ENCODE peak calls at places on chromosome 15, in six cellular contexts. N, Z, Y, K, C and G are unnamed samples.

GRCh38 chr15:27492021-27492621 is 521.1 kb downstream of the GABRG3 start:
- DNase-seq in N (no peak), Z (no peak), Y (peak; percentile 61), K (no peak), C (no peak), G (no peak)

GRCh38 chr15:29911705-29912104 is 89.4 kb upstream of the TJP1 start:
- DNase-seq in N (no peak), Z (peak; percentile 46), Y (no peak), K (no peak), C (no peak), G (no peak)

GRCh38 chr15:68699881-68700394 is 120.8 kb downstream of the ANP32A start:
- DNase-seq in N (no peak), Z (no peak), Y (peak; percentile 4), K (no peak), C (peak; percentile 33), G (no peak)

GRCh38 chr15:82298520-82298919 is 35.9 kb downstream of the SAXO2 start:
- DNase-seq in N (no peak), Z (no peak), Y (no peak), K (peak; percentile 71), C (no peak), G (no peak)

GRCh38 chr15:88648357-88649214 is 9.8 kb downstream of the ISG20 start:
- DNase-seq in N (no peak), Z (peak; percentile 56), Y (peak; percentile 16), K (no peak), C (no peak), G (peak; percentile 60)

GRCh38 chr15:89747708-89748682 is 3.1 kb downstream of the MESP1 start:
- DNase-seq in N (no peak), Z (no peak), Y (no peak), K (no peak), C (no peak), G (no peak)

GRCh38 chr15:57323806-57324589 is 52.3 kb upstream of the CGNL1 start:
- DNase-seq in N (no peak), Z (no peak), Y (peak; percentile 16), K (no peak), C (peak; percentile 10), G (no peak)

GRCh38 chr15:80152896-80153876 is at the start of gene FAH:
- DNase-seq in N (no peak), Z (peak; percentile 62), Y (peak; percentile 60), K (no peak), C (no peak), G (no peak)

GRCh38 chr15:70853855-70854668 is at the start of gene LARP6:
- DNase-seq in N (no peak), Z (peak; percentile 29), Y (peak; percentile 53), K (peak; percentile 58), C (peak; percentile 76), G (peak; percentile 79)

GRCh38 chr15:31461375-31461774 is 134.7 kb downstream of the KLF13 start:
- DNase-seq in N (no peak), Z (no peak), Y (no peak), K (no peak), C (no peak), G (no peak)

GRCh38 chr15:34336947-34337556 is 529 bp downstream of the SLC12A6 start:
- DNase-seq in N (no peak), Z (no peak), Y (no peak), K (no peak), C (no peak), G (no peak)

GRCh38 chr15:33292718-33293307 is 18.0 kb upstream of the RYR3 start:
- DNase-seq in N (no peak), Z (peak; percentile 75), Y (peak; percentile 50), K (peak; percentile 34), C (no peak), G (no peak)

GRCh38 chr15:59401810-59402569 is 29.3 kb upstream of the MYO1E start:
- DNase-seq in N (no peak), Z (no peak), Y (no peak), K (no peak), C (no peak), G (no peak)

GRCh38 chr15:71997691-71998090 is 120.3 kb downstream of the MYO9A start:
- DNase-seq in N (no peak), Z (peak; percentile 51), Y (no peak), K (no peak), C (no peak), G (no peak)

GRCh38 chr15:93130111-93130510 is 41.1 kb upstream of the RGMA start:
- DNase-seq in N (no peak), Z (no peak), Y (no peak), K (no peak), C (no peak), G (no peak)

GRCh38 chr15:80856809-80857377 is 77.7 kb downstream of the CEMIP start:
- DNase-seq in N (no peak), Z (no peak), Y (peak; percentile 58), K (no peak), C (peak; percentile 75), G (no peak)

GRCh38 chr15:74869726-74870407 is 3.3 kb downstream of the SCAMP2 start:
- DNase-seq in N (peak; percentile 22), Z (peak; percentile 37), Y (peak; percentile 50), K (peak; percentile 49), C (peak; percentile 80), G (no peak)

GRCh38 chr15:67815036-67815592 is 10.2 kb upstream of the SKOR1 start:
- DNase-seq in N (no peak), Z (no peak), Y (no peak), K (no peak), C (no peak), G (no peak)

GRCh38 chr15:69735126-69735525 is 282.5 kb downstream of the RPLP1 start:
- DNase-seq in N (no peak), Z (peak; percentile 27), Y (peak; percentile 87), K (no peak), C (no peak), G (no peak)

GRCh38 chr15:39358441-39359041 is 222.3 kb upstream of the THBS1 start:
- DNase-seq in N (no peak), Z (peak; percentile 42), Y (peak; percentile 70), K (no peak), C (peak; percentile 31), G (no peak)

GRCh38 chr15:67836134-67836455 is 3.8 kb downstream of the RNU6-1 start:
- DNase-seq in N (no peak), Z (no peak), Y (no peak), K (no peak), C (no peak), G (no peak)

GRCh38 chr15:98909968-98910885 is 97.4 kb downstream of the PGPEP1L start:
- DNase-seq in N (no peak), Z (no peak), Y (no peak), K (no peak), C (no peak), G (no peak)

GRCh38 chr15:98916826-98917225 is 90.8 kb downstream of the PGPEP1L start:
- DNase-seq in N (no peak), Z (no peak), Y (no peak), K (no peak), C (no peak), G (no peak)

GRCh38 chr15:98920091-98920880 is 87.3 kb downstream of the PGPEP1L start:
- DNase-seq in N (no peak), Z (no peak), Y (no peak), K (no peak), C (no peak), G (no peak)

GRCh38 chr15:98917417-98917816 is 90.2 kb downstream of the PGPEP1L start:
- DNase-seq in N (no peak), Z (no peak), Y (no peak), K (no peak), C (no peak), G (no peak)

DNA sequence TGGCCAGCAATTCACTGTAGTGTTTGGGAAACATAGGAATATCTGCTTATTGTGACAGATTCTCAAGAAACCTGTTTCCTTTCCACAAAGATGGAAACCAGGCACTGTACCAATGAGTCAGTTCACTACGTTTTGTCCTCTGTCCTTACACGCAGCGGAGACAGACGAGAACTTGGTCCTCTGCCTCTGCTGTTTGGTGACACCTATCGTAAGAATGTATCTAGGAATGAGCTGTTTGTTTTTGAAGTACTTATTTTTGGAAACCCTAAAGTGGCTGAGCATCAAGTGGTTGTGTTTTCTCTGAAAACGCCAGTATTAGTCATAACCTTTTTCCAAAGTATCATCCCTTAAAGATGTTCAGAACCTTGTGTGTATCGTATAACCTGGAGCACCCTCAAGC is 93.0 kb downstream of the PGPEP1L start:
- DNase-seq in N (no peak), Z (peak; percentile 94), Y (peak; percentile 94), K (no peak), C (no peak), G (no peak)
- TF ChIP-seq CTCF in N (no peak), Z (no peak), Y (no peak), K (no peak), C (no peak), G (no peak)

GRCh38 chr15:61621146-61621545 is 392.0 kb upstream of the RORA start:
- DNase-seq in N (no peak), Z (peak; percentile 15), Y (peak; percentile 9), K (no peak), C (no peak), G (no peak)
- TF ChIP-seq CTCF in N (peak; percentile 57), Z (peak; percentile 41), Y (peak; percentile 48), K (no peak), C (peak; percentile 50), G (peak; percentile 75)

GRCh38 chr15:96515391-96515790 is 184.9 kb downstream of the NR2F2 start:
- DNase-seq in N (no peak), Z (no peak), Y (no peak), K (no peak), C (no peak), G (no peak)

GRCh38 chr15:96514607-96515285 is 184.2 kb downstream of the NR2F2 start:
- DNase-seq in N (no peak), Z (no peak), Y (no peak), K (no peak), C (no peak), G (no peak)
- TF ChIP-seq CTCF in N (no peak), Z (no peak), Y (no peak), K (no peak), C (no peak), G (no peak)

GRCh38 chr15:65286704-65287514 is at the start of gene PARP16:
- DNase-seq in N (peak; percentile 36), Z (peak; percentile 77), Y (peak; percentile 73), K (peak; percentile 90), C (peak; percentile 92), G (peak; percentile 92)
- TF ChIP-seq CTCF in N (peak; percentile 65), Z (no peak), Y (peak; percentile 25), K (peak; percentile 79), C (peak; percentile 74), G (peak; percentile 50)

GRCh38 chr15:28902856-28903255 is 17.1 kb downstream of the APBA2 start:
- DNase-seq in N (no peak), Z (no peak), Y (no peak), K (no peak), C (no peak), G (no peak)

GRCh38 chr15:28901587-28901980 is 15.8 kb downstream of the APBA2 start:
- DNase-seq in N (no peak), Z (no peak), Y (no peak), K (no peak), C (no peak), G (no peak)

GRCh38 chr15:28900892-28901586 is 15.3 kb downstream of the APBA2 start:
- DNase-seq in N (no peak), Z (no peak), Y (no peak), K (no peak), C (no peak), G (no peak)

GRCh38 chr15:28903555-28903954 is 17.8 kb downstream of the APBA2 start:
- DNase-seq in N (no peak), Z (no peak), Y (no peak), K (no peak), C (no peak), G (no peak)

GRCh38 chr15:28901987-28902745 is 16.4 kb downstream of the APBA2 start:
- DNase-seq in N (no peak), Z (no peak), Y (no peak), K (no peak), C (no peak), G (no peak)
- TF ChIP-seq CTCF in N (no peak), Z (peak; percentile 9), Y (no peak), K (no peak), C (no peak), G (peak; percentile 28)